ENCODE peak calls at places on chromosomes 11 and 22, in eight cellular contexts. One of them, this sample, is unnamed.

GRCh38 chr11:23585700-23586099 is 725.4 kb upstream of the CCDC179 start:
- DNase-seq in skeletal muscle cell: no peak
- DNase-seq in NCI-H748 treated with DMSO at 0.1 percent for 48 hours: no peak
- DNase-seq in stimulated activated CD4-positive, alpha-beta T cell treated with anti-CD3 and anti-CD28 coated beads, Interleukin-1b, Interleukin-23, amount 100 ng/mL, for 24 hours: no peak
- DNase-seq in AG04450: no peak
- DNase-seq in left ventricle myocardium superior: no peak
- DNase-seq in psoas muscle: no peak
- DNase-seq in caudate nucleus: no peak
- DNase-seq in this sample: no peak

GRCh38 chr11:6596237-6596877 is 7.1 kb downstream of the RRP8 start:
- DNase-seq in skeletal muscle cell: no peak
- DNase-seq in NCI-H748 treated with DMSO at 0.1 percent for 48 hours: no peak
- DNase-seq in stimulated activated CD4-positive, alpha-beta T cell treated with anti-CD3 and anti-CD28 coated beads, Interleukin-1b, Interleukin-23, amount 100 ng/mL, for 24 hours: no peak
- DNase-seq in AG04450: no peak
- DNase-seq in left ventricle myocardium superior: no peak
- DNase-seq in psoas muscle: no peak
- DNase-seq in caudate nucleus: no peak
- DNase-seq in this sample: no peak

GRCh38 chr11:133988686-133989410 is 32.1 kb upstream of the IGSF9B start:
- DNase-seq in skeletal muscle cell: no peak
- DNase-seq in NCI-H748 treated with DMSO at 0.1 percent for 48 hours: no peak
- DNase-seq in stimulated activated CD4-positive, alpha-beta T cell treated with anti-CD3 and anti-CD28 coated beads, Interleukin-1b, Interleukin-23, amount 100 ng/mL, for 24 hours: no peak
- DNase-seq in AG04450: no peak
- DNase-seq in left ventricle myocardium superior: peak; percentile 90
- DNase-seq in psoas muscle: peak; percentile 52
- DNase-seq in caudate nucleus: no peak
- DNase-seq in this sample: no peak

GRCh38 chr11:131464024-131464423 is 93.6 kb downstream of the NTM start:
- DNase-seq in skeletal muscle cell: no peak
- DNase-seq in NCI-H748 treated with DMSO at 0.1 percent for 48 hours: no peak
- DNase-seq in stimulated activated CD4-positive, alpha-beta T cell treated with anti-CD3 and anti-CD28 coated beads, Interleukin-1b, Interleukin-23, amount 100 ng/mL, for 24 hours: no peak
- DNase-seq in AG04450: no peak
- DNase-seq in left ventricle myocardium superior: no peak
- DNase-seq in psoas muscle: no peak
- DNase-seq in caudate nucleus: no peak
- DNase-seq in this sample: no peak

GRCh38 chr11:41119484-41119883 is 340.0 kb downstream of the LRRC4C start:
- DNase-seq in skeletal muscle cell: no peak
- DNase-seq in NCI-H748 treated with DMSO at 0.1 percent for 48 hours: no peak
- DNase-seq in stimulated activated CD4-positive, alpha-beta T cell treated with anti-CD3 and anti-CD28 coated beads, Interleukin-1b, Interleukin-23, amount 100 ng/mL, for 24 hours: no peak
- DNase-seq in AG04450: no peak
- DNase-seq in left ventricle myocardium superior: no peak
- DNase-seq in psoas muscle: no peak
- DNase-seq in caudate nucleus: no peak
- DNase-seq in this sample: no peak

GRCh38 chr11:69674267-69674885 is 777 bp downstream of the LTO1 start:
- DNase-seq in skeletal muscle cell: peak; percentile 49
- DNase-seq in NCI-H748 treated with DMSO at 0.1 percent for 48 hours: no peak
- DNase-seq in stimulated activated CD4-positive, alpha-beta T cell treated with anti-CD3 and anti-CD28 coated beads, Interleukin-1b, Interleukin-23, amount 100 ng/mL, for 24 hours: no peak
- DNase-seq in AG04450: peak; percentile 59
- DNase-seq in left ventricle myocardium superior: peak; percentile 54
- DNase-seq in psoas muscle: peak; percentile 41
- DNase-seq in caudate nucleus: no peak
- DNase-seq in this sample: no peak

GRCh38 chr11:72190581-72191205 is 1.2 kb upstream of the FOLR1 start:
- DNase-seq in skeletal muscle cell: no peak
- DNase-seq in NCI-H748 treated with DMSO at 0.1 percent for 48 hours: no peak
- DNase-seq in stimulated activated CD4-positive, alpha-beta T cell treated with anti-CD3 and anti-CD28 coated beads, Interleukin-1b, Interleukin-23, amount 100 ng/mL, for 24 hours: no peak
- DNase-seq in AG04450: no peak
- DNase-seq in left ventricle myocardium superior: no peak
- DNase-seq in psoas muscle: no peak
- DNase-seq in caudate nucleus: no peak
- DNase-seq in this sample: no peak

GRCh38 chr11:95503047-95503446 is 272.0 kb upstream of the SESN3 start:
- DNase-seq in skeletal muscle cell: peak; percentile 79
- DNase-seq in NCI-H748 treated with DMSO at 0.1 percent for 48 hours: no peak
- DNase-seq in stimulated activated CD4-positive, alpha-beta T cell treated with anti-CD3 and anti-CD28 coated beads, Interleukin-1b, Interleukin-23, amount 100 ng/mL, for 24 hours: no peak
- DNase-seq in AG04450: no peak
- DNase-seq in left ventricle myocardium superior: no peak
- DNase-seq in psoas muscle: no peak
- DNase-seq in caudate nucleus: no peak
- DNase-seq in this sample: no peak

GRCh38 chr22:30881361-30882180 is 87.0 kb downstream of the MORC2 start:
- DNase-seq in skeletal muscle cell: no peak
- DNase-seq in NCI-H748 treated with DMSO at 0.1 percent for 48 hours: no peak
- DNase-seq in stimulated activated CD4-positive, alpha-beta T cell treated with anti-CD3 and anti-CD28 coated beads, Interleukin-1b, Interleukin-23, amount 100 ng/mL, for 24 hours: no peak
- DNase-seq in AG04450: no peak
- DNase-seq in left ventricle myocardium superior: peak; percentile 72
- DNase-seq in psoas muscle: no peak
- DNase-seq in caudate nucleus: no peak
- DNase-seq in this sample: no peak

GRCh38 chr22:36977401-36977861 is 41.8 kb downstream of the TST start:
- DNase-seq in skeletal muscle cell: no peak
- DNase-seq in NCI-H748 treated with DMSO at 0.1 percent for 48 hours: no peak
- DNase-seq in stimulated activated CD4-positive, alpha-beta T cell treated with anti-CD3 and anti-CD28 coated beads, Interleukin-1b, Interleukin-23, amount 100 ng/mL, for 24 hours: peak; percentile 76
- DNase-seq in AG04450: no peak
- DNase-seq in left ventricle myocardium superior: peak; percentile 77
- DNase-seq in psoas muscle: peak; percentile 45
- DNase-seq in caudate nucleus: peak; percentile 16
- DNase-seq in this sample: peak; percentile 35

This sample was measured in GM18507.